ENCODE peak calls at places on chromosomes 4 and X, in eight cellular contexts. J, C, X, G, S, D, B and W are unnamed samples.

GRCh38 chr4:163665521-163666334 is 171.2 kb downstream of the TMA16 start:
- DNase-seq in S (no peak), B (no peak), X (no peak), C (no peak), G (no peak), D (no peak), J (no peak), W (no peak)

GRCh38 chrX:7170903-7171302 is 22.9 kb upstream of the PUDP start:
- DNase-seq in J (peak; percentile 38), B (peak; percentile 32), G (peak; percentile 6), S (peak; percentile 37), C (peak; percentile 4), X (no peak), D (peak; percentile 32), W (no peak)

GRCh38 chr4:158209825-158210807 is at the start of gene TMEM144:
- DNase-seq in X (no peak), C (peak; percentile 95), S (peak; percentile 92), J (peak; percentile 93), G (no peak), D (peak; percentile 90), B (peak; percentile 94), W (no peak)

GRCh38 chr4:55372259-55372658 is 23.5 kb upstream of the TMEM165 start:
- DNase-seq in J (no peak), S (peak; percentile 55), X (no peak), C (no peak), D (peak; percentile 78), G (no peak), B (no peak), W (no peak)

GRCh38 chr4:40363382-40363920 is 28.3 kb downstream of the CHRNA9 start:
- DNase-seq in J (no peak), X (no peak), C (peak; percentile 86), D (no peak), G (no peak), B (no peak), S (no peak), W (no peak)

GRCh38 chr4:110049951-110050925 is 137.6 kb downstream of the EGF start:
- DNase-seq in S (peak; percentile 57), D (peak; percentile 54), B (peak; percentile 36), G (peak; percentile 37), C (peak; percentile 50), X (peak; percentile 2), J (no peak), W (no peak)

GRCh38 chrX:10676239-10676971 is 56.0 kb upstream of the MID1 start:
- DNase-seq in S (no peak), C (no peak), G (no peak), B (no peak), D (no peak), J (peak; percentile 27), X (no peak), W (no peak)

GRCh38 chr4:173489514-173489913 is 40.5 kb downstream of the HAND2 start:
- DNase-seq in D (peak; percentile 24), G (no peak), J (no peak), B (no peak), X (no peak), C (no peak), S (no peak), W (peak; percentile 23)

GRCh38 chr4:2065106-2065930 is 6.2 kb downstream of the NAT8L start:
- DNase-seq in S (no peak), C (no peak), D (no peak), J (no peak), G (no peak), B (no peak), X (no peak), W (no peak)

GRCh38 chrX:70452143-70452733 is 7.6 kb downstream of the DLG3 start:
- DNase-seq in B (peak; percentile 29), D (peak; percentile 55), G (peak; percentile 32), S (peak; percentile 31), X (no peak), J (peak; percentile 60), C (peak; percentile 60), W (peak; percentile 13)

GRCh38 chr4:159946983-159947645 is 844.2 kb downstream of the RAPGEF2 start:
- DNase-seq in D (peak; percentile 70), C (peak; percentile 61), G (no peak), J (no peak), X (no peak), B (peak; percentile 73), S (peak; percentile 62), W (peak; percentile 18)

GRCh38 chr4:8168832-8169598 is 10.4 kb upstream of the ABLIM2 start:
- DNase-seq in S (no peak), B (no peak), J (no peak), D (no peak), G (no peak), X (no peak), C (no peak), W (no peak)

GRCh38 chr4:102825261-102826071 is 1.9 kb downstream of the UBE2D3 start:
- DNase-seq in S (peak; percentile 79), X (no peak), D (peak; percentile 85), G (no peak), J (peak; percentile 50), B (peak; percentile 56), C (peak; percentile 52), W (no peak)

GRCh38 chr4:67393699-67394281 is 151.5 kb downstream of the CENPC start:
- DNase-seq in X (no peak), G (no peak), D (peak; percentile 63), S (peak; percentile 51), B (peak; percentile 46), C (peak; percentile 44), J (no peak), W (no peak)

GRCh38 chr4:73864973-73865372 is 4.2 kb upstream of the CXCL1 start:
- DNase-seq in D (no peak), X (no peak), S (no peak), J (no peak), B (no peak), C (no peak), G (no peak), W (no peak)

GRCh38 chrX:51420610-51421009 is 75.8 kb downstream of the NUDT11 start:
- DNase-seq in C (peak; percentile 6), B (peak; percentile 29), S (peak; percentile 44), D (peak; percentile 35), X (no peak), G (no peak), J (no peak), W (peak; percentile 8)

GRCh38 chrX:31931225-31931624 is 859.4 kb upstream of the FTHL17 start:
- DNase-seq in S (peak; percentile 1), G (no peak), D (no peak), B (peak; percentile 2), J (no peak), C (peak; percentile 13), X (no peak), W (no peak)

GRCh38 chrX:68846536-68846935 is 17.7 kb downstream of the EFNB1 start:
- DNase-seq in X (no peak), D (no peak), G (no peak), C (no peak), S (no peak), B (no peak), J (peak; percentile 80), W (no peak)

GRCh38 chr4:90057091-90057490 is 70.1 kb upstream of the CCSER1 start:
- DNase-seq in J (no peak), B (no peak), G (no peak), C (no peak), D (no peak), S (no peak), X (no peak), W (no peak)

GRCh38 chrX:26925088-26925487 is 538.1 kb downstream of the PPP4R3C start:
- DNase-seq in B (no peak), X (no peak), S (no peak), J (no peak), G (no peak), C (no peak), D (no peak), W (no peak)

GRCh38 chr4:171281359-171281758 is 531.8 kb upstream of the GALNTL6 start:
- DNase-seq in J (no peak), B (no peak), X (no peak), D (no peak), C (no peak), S (no peak), G (no peak), W (no peak)

GRCh38 chr4:140856692-140857091 is 100.5 kb upstream of the TBC1D9 start:
- DNase-seq in C (peak; percentile 22), D (peak; percentile 40), B (no peak), G (no peak), X (no peak), S (peak; percentile 49), J (peak; percentile 60), W (no peak)

GRCh38 chr4:24321151-24321550 is 263.2 kb downstream of the DHX15 start:
- DNase-seq in G (no peak), C (no peak), J (no peak), D (peak; percentile 19), S (no peak), B (no peak), X (no peak), W (peak; percentile 39)

GRCh38 chrX:150899191-150899757 is 806 bp upstream of the CD99L2 start:
- DNase-seq in X (no peak), C (peak; percentile 25), D (peak; percentile 51), S (peak; percentile 11), B (peak; percentile 9), J (peak; percentile 58), G (peak; percentile 4), W (no peak)

GRCh38 chrX:68831405-68832100 is 2.7 kb downstream of the EFNB1 start:
- DNase-seq in G (no peak), B (no peak), D (peak; percentile 7), C (no peak), X (no peak), S (no peak), J (peak; percentile 26), W (no peak)

GRCh38 chrX:131746491-131746968 is 202.7 kb downstream of the OR13H1 start:
- DNase-seq in G (no peak), C (no peak), D (peak; percentile 48), B (no peak), J (peak; percentile 50), X (no peak), S (peak; percentile 61), W (peak; percentile 27)

GRCh38 chrX:37986893-37987292 is 19.5 kb upstream of the SYTL5 start:
- DNase-seq in S (no peak), G (no peak), X (no peak), J (no peak), B (peak; percentile 1), D (peak; percentile 42), C (no peak), W (no peak)

GRCh38 chrX:74061879-74062278 is 242.1 kb upstream of the ZCCHC13 start:
- DNase-seq in D (no peak), S (no peak), X (no peak), C (no peak), B (no peak), J (no peak), G (no peak), W (no peak)